ENCODE peak calls at places on chromosomes 11 and 22, in eight cellular contexts. V is NCI-H1694, Q is endothelial cell, C is NCI-H748 treated with DMSO at 0.1 percent for 48 hours, B is neuronal stem cell, F is GM12891, X is activated T-cell treated with anti-CD3 and anti-CD28 coated beads for 24 hours, Y is A549. H is an unnamed sample.

GRCh38 chr11:15590131-15590530 is 475.4 kb downstream of the INSC start:
- DNase-seq in Q (no peak), Y (no peak), B (no peak), V (no peak), F (no peak), C (no peak), X (no peak), H (no peak)

GRCh38 chr22:24161909-24162308 is 19.4 kb upstream of the SUSD2 start:
- DNase-seq in X (no peak), Y (no peak), C (no peak), V (no peak), Q (no peak), F (no peak), B (no peak), H (no peak)

GRCh38 chr11:122705396-122705795 is 49.9 kb downstream of the UBASH3B start:
- DNase-seq in C (no peak), X (no peak), Q (no peak), Y (no peak), F (no peak), V (no peak), B (no peak), H (no peak)

GRCh38 chr22:42275176-42275575 is 4.7 kb upstream of the TCF20 start:
- DNase-seq in Y (no peak), X (no peak), B (no peak), F (no peak), C (no peak), Q (no peak), V (no peak), H (no peak)

GRCh38 chr11:120029321-120029720 is 108.6 kb downstream of the TRIM29 start:
- DNase-seq in X (no peak), V (no peak), C (no peak), Q (no peak), F (no peak), B (no peak), Y (no peak), H (no peak)

GRCh38 chr11:12397953-12398352 is 20.6 kb downstream of the PARVA start:
- DNase-seq in C (no peak), Q (no peak), F (no peak), B (no peak), V (no peak), X (no peak), Y (peak), H (no peak)

GRCh38 chr11:721913-722811 is 16.1 kb downstream of the EPS8L2 start:
- DNase-seq in V (no peak), X (no peak), Q (no peak), F (no peak), Y (no peak), C (no peak), B (no peak), H (no peak)

GRCh38 chr11:71286701-71287643 is 34.6 kb upstream of the SHANK2 start:
- DNase-seq in X (no peak), Y (peak), F (no peak), V (peak), B (no peak), Q (no peak), C (no peak), H (no peak)

GRCh38 chr22:30288414-30289125 is 735 bp downstream of the CASTOR1 start:
- DNase-seq in B (peak), V (no peak), Q (no peak), Y (peak), X (no peak), C (no peak), F (no peak), H (no peak)

GRCh38 chr22:38412435-38413084 is 42.4 kb downstream of the KCNJ4 start:
- DNase-seq in Y (no peak), Q (no peak), C (no peak), V (peak), B (no peak), F (peak), X (peak), H (peak)

GRCh38 chr11:120863359-120863758 is 160.5 kb upstream of the TBCEL start:
- DNase-seq in V (no peak), B (no peak), F (no peak), Q (no peak), X (no peak), Y (no peak), C (no peak), H (no peak)

GRCh38 chr11:76184551-76184993 is 21.7 kb downstream of the WNT11 start:
- DNase-seq in Q (peak), F (no peak), Y (no peak), C (no peak), B (no peak), V (peak), X (no peak), H (no peak)

GRCh38 chr11:96051820-96052219 is 127.9 kb upstream of the MTMR2 start:
- DNase-seq in V (no peak), C (no peak), B (no peak), Q (no peak), F (no peak), Y (no peak), X (no peak), H (no peak)

GRCh38 chr11:77198440-77198849 is 70.4 kb downstream of the MYO7A start:
- DNase-seq in C (no peak), B (no peak), Q (peak), X (no peak), Y (peak), V (no peak), F (peak), H (no peak)

GRCh38 chr22:37484115-37485005 is 1.8 kb downstream of the MFNG start:
- DNase-seq in V (no peak), C (no peak), F (peak), B (no peak), Y (no peak), X (peak), Q (peak), H (peak)

GRCh38 chr22:43820671-43821305 is 8.7 kb upstream of the EFCAB6 start:
- DNase-seq in B (no peak), X (no peak), V (no peak), Y (no peak), Q (no peak), F (no peak), C (peak), H (no peak)

GRCh38 chr11:31725176-31725575 is 85.9 kb downstream of the PAX6 start:
- DNase-seq in X (no peak), Y (no peak), F (no peak), V (no peak), B (no peak), Q (no peak), C (no peak), H (no peak)

GRCh38 chr22:38347944-38348750 is 30.9 kb upstream of the CSNK1E start:
- DNase-seq in C (no peak), Y (no peak), F (no peak), Q (no peak), X (no peak), V (no peak), B (no peak), H (no peak)

GRCh38 chr22:20956258-20957117 is 10.6 kb upstream of the AIFM3 start:
- DNase-seq in B (no peak), Y (peak), X (no peak), C (no peak), F (no peak), Q (no peak), V (no peak), H (no peak)

GRCh38 chr11:126433989-126434949 is 78.8 kb downstream of the ST3GAL4 start:
- DNase-seq in F (no peak), B (no peak), Q (no peak), X (no peak), C (no peak), Y (no peak), V (no peak), H (no peak)

GRCh38 chr22:19244600-19245352 is 46.7 kb downstream of the CLTCL1 start:
- DNase-seq in V (no peak), Q (no peak), B (no peak), X (no peak), Y (no peak), F (no peak), C (no peak), H (no peak)

GRCh38 chr11:13551834-13552233 is 56.0 kb upstream of the PTH start:
- DNase-seq in V (no peak), C (no peak), X (no peak), Y (no peak), B (no peak), Q (no peak), F (no peak), H (no peak)

GRCh38 chr11:17598700-17599459 is 51.8 kb downstream of the OTOG start:
- DNase-seq in F (peak), V (peak), B (peak), X (peak), Y (peak), C (peak), Q (peak), H (peak)

GRCh38 chr11:68355471-68355870 is 43.1 kb downstream of the LRP5 start:
- DNase-seq in F (no peak), V (no peak), X (no peak), C (no peak), Q (no peak), B (no peak), Y (no peak), H (no peak)

GRCh38 chr11:93652161-93652597 is 9.3 kb upstream of the CEP295 start:
- DNase-seq in X (peak), B (peak), F (no peak), Y (peak), C (no peak), V (no peak), Q (peak), H (no peak)

GRCh38 chr11:118610773-118611432 is 3.5 kb downstream of the PHLDB1 start:
- DNase-seq in Y (peak), X (peak), Q (peak), C (no peak), V (no peak), F (peak), B (no peak), H (peak)

GRCh38 chr11:22957890-22958289 is 97.6 kb upstream of the CCDC179 start:
- DNase-seq in C (no peak), Q (no peak), B (no peak), X (no peak), V (no peak), F (no peak), Y (no peak), H (no peak)

GRCh38 chr11:71153005-71153395 is 99.4 kb downstream of the SHANK2 start:
- DNase-seq in B (no peak), Q (no peak), C (no peak), Y (peak), X (no peak), V (no peak), F (no peak), H (no peak)

GRCh38 chr22:44263547-44263946 is 49.2 kb downstream of the SHISAL1 start:
- DNase-seq in F (no peak), V (no peak), C (no peak), B (no peak), Y (no peak), X (no peak), Q (no peak), H (no peak)

GRCh38 chr11:130103296-130103814 is 33.7 kb downstream of the APLP2 start:
- DNase-seq in B (no peak), X (no peak), F (no peak), Q (no peak), V (no peak), C (no peak), Y (no peak), H (no peak)

GRCh38 chr11:91066648-91067047 is 843.8 kb upstream of the CHORDC1 start:
- DNase-seq in C (peak), F (no peak), V (no peak), Y (no peak), Q (no peak), X (no peak), B (no peak), H (no peak)

GRCh38 chr11:2548596-2548995 is 103.8 kb downstream of the KCNQ1 start:
- DNase-seq in Y (no peak), C (no peak), B (no peak), F (no peak), Q (no peak), V (no peak), X (no peak), H (no peak)

GRCh38 chr11:114072978-114073377 is 13.5 kb downstream of the ZBTB16 start:
- DNase-seq in C (no peak), Q (no peak), X (no peak), B (no peak), F (no peak), Y (no peak), V (no peak), H (no peak)

GRCh38 chr11:73467505-73467904 is 91.3 kb downstream of the RELT start:
- DNase-seq in Y (no peak), V (no peak), C (no peak), F (no peak), B (no peak), Q (no peak), X (no peak), H (no peak)

GRCh38 chr11:61690706-61691377 is 10.7 kb downstream of the DAGLA start:
- DNase-seq in X (no peak), Q (no peak), F (no peak), V (peak), C (peak), B (no peak), Y (no peak), H (no peak)

GRCh38 chr22:23845661-23846469 is 7.1 kb upstream of the DERL3 start:
- DNase-seq in V (no peak), F (no peak), X (no peak), B (no peak), C (no peak), Q (no peak), Y (no peak), H (no peak)

H was measured in GM12892.